ENCODE peak calls at places on chromosomes 1 and 21, in nine cellular contexts. Q, Y, I, R, K, A, L, U and V are unnamed samples.

GRCh38 chr1:151619489-151620093 is 7.7 kb downstream of the SNX27 start:
- DNase-seq in Q (no peak), Y (peak; percentile 64), I (peak; percentile 64), R (no peak), K (peak; percentile 31), A (peak; percentile 59), L (no peak), U (no peak), V (no peak)

GRCh38 chr1:234683856-234684632 is 74.1 kb upstream of the IRF2BP2 start:
- DNase-seq in Q (peak; percentile 77), Y (peak; percentile 86), I (peak; percentile 93), R (no peak), K (no peak), A (peak; percentile 92), L (peak; percentile 24), U (no peak), V (peak; percentile 61)

GRCh38 chr1:91609571-91609970 is 108.9 kb downstream of the CDC7 start:
- DNase-seq in Q (no peak), Y (peak; percentile 77), I (peak; percentile 81), R (no peak), K (no peak), A (peak; percentile 74), L (no peak), U (no peak), V (no peak)

GRCh38 chr1:117712598-117712997 is 106.8 kb downstream of the TENT5C start:
- DNase-seq in Q (no peak), Y (no peak), I (no peak), R (no peak), K (no peak), A (no peak), L (no peak), U (no peak), V (no peak)

GRCh38 chr1:52913014-52913413 is 8.5 kb downstream of the ECHDC2 start:
- DNase-seq in Q (no peak), Y (no peak), I (no peak), R (no peak), K (no peak), A (no peak), L (no peak), U (no peak), V (no peak)

GRCh38 chr1:14440731-14441130 is 157.8 kb upstream of the KAZN start:
- DNase-seq in Q (no peak), Y (no peak), I (no peak), R (no peak), K (no peak), A (no peak), L (no peak), U (no peak), V (no peak)

GRCh38 chr21:45528028-45528705 is 14.1 kb downstream of the SLC19A1 start:
- DNase-seq in Q (peak; percentile 19), Y (no peak), I (no peak), R (no peak), K (no peak), A (no peak), L (no peak), U (peak; percentile 10), V (peak; percentile 9)

GRCh38 chr21:38875694-38876492 is 70.2 kb downstream of the ETS2 start:
- DNase-seq in Q (no peak), Y (peak; percentile 79), I (peak; percentile 64), R (no peak), K (no peak), A (peak; percentile 67), L (no peak), U (no peak), V (no peak)

GRCh38 chr21:33051925-33052324 is 18.0 kb upstream of the OLIG1 start:
- DNase-seq in Q (no peak), Y (no peak), I (no peak), R (no peak), K (no peak), A (no peak), L (no peak), U (no peak), V (no peak)

GRCh38 chr1:3470650-3471355 is 16.3 kb downstream of the ARHGEF16 start:
- DNase-seq in Q (peak; percentile 39), Y (no peak), I (no peak), R (no peak), K (no peak), A (no peak), L (no peak), U (peak; percentile 23), V (peak; percentile 11)

GRCh38 chr1:36467708-36468455 is 3.7 kb upstream of the MRPS15 start:
- DNase-seq in Q (no peak), Y (no peak), I (no peak), R (no peak), K (no peak), A (no peak), L (no peak), U (no peak), V (no peak)

GRCh38 chr1:3986686-3987218 is 86.7 kb upstream of the C1orf174 start:
- DNase-seq in Q (no peak), Y (no peak), I (no peak), R (no peak), K (no peak), A (no peak), L (no peak), U (no peak), V (no peak)

GRCh38 chr1:47479664-47480063 is 41.8 kb downstream of the FOXD2 start:
- DNase-seq in Q (no peak), Y (no peak), I (no peak), R (no peak), K (no peak), A (no peak), L (no peak), U (no peak), V (no peak)

GRCh38 chr1:41954533-41954944 is 35.8 kb upstream of the HIVEP3 start:
- DNase-seq in Q (no peak), Y (peak; percentile 13), I (peak; percentile 71), R (no peak), K (peak; percentile 12), A (peak; percentile 87), L (no peak), U (peak; percentile 22), V (no peak)

GRCh38 chr1:171206956-171207355 is 21.9 kb downstream of the FMO2 start:
- DNase-seq in Q (peak; percentile 66), Y (no peak), I (no peak), R (no peak), K (no peak), A (peak; percentile 59), L (no peak), U (no peak), V (no peak)

GRCh38 chr21:43343095-43343991 is 83.6 kb downstream of the SIK1 start:
- DNase-seq in Q (no peak), Y (no peak), I (no peak), R (no peak), K (no peak), A (no peak), L (no peak), U (no peak), V (no peak)

GRCh38 chr1:116374340-116375164 is 1.5 kb downstream of the ATP1A1 start:
- DNase-seq in Q (no peak), Y (no peak), I (peak; percentile 11), R (no peak), K (no peak), A (peak; percentile 13), L (peak; percentile 43), U (peak; percentile 18), V (no peak)